ENCODE peak calls at places on chromosomes 4 and X, in five cellular contexts. One of them, this sample, is unnamed.

GRCh38 chr4:123546123-123546654 is 149.6 kb downstream of the SPRY1 start:
- DNase-seq in foreskin keratinocyte: peak
- DNase-seq in GM04503: no peak
- DNase-seq in CD8-positive, alpha-beta memory T cell: no peak
- DNase-seq in RPMI7951: no peak
- DNase-seq in this sample: no peak

GRCh38 chr4:179843370-179843769 is 2399.8 kb upstream of the TENM3 start:
- DNase-seq in RPMI7951: no peak
- DNase-seq in CD8-positive, alpha-beta memory T cell: no peak
- DNase-seq in foreskin keratinocyte: no peak
- DNase-seq in GM04503: no peak
- DNase-seq in this sample: no peak

GRCh38 chr4:153750197-153750817 is 9.5 kb downstream of the RNF175 start:
- DNase-seq in GM04503: no peak
- DNase-seq in RPMI7951: peak
- DNase-seq in foreskin keratinocyte: peak
- DNase-seq in CD8-positive, alpha-beta memory T cell: peak
- DNase-seq in this sample: peak

GRCh38 chr4:20305976-20306375 is 54.3 kb downstream of the SLIT2 start:
- DNase-seq in RPMI7951: peak
- DNase-seq in foreskin keratinocyte: no peak
- DNase-seq in CD8-positive, alpha-beta memory T cell: no peak
- DNase-seq in GM04503: no peak
- DNase-seq in this sample: no peak

GRCh38 chr4:120731561-120731960 is 191.0 kb downstream of the PRDM5 start:
- DNase-seq in foreskin keratinocyte: no peak
- DNase-seq in RPMI7951: peak
- DNase-seq in GM04503: peak
- DNase-seq in CD8-positive, alpha-beta memory T cell: no peak
- DNase-seq in this sample: no peak

GRCh38 chr4:170274616-170275015 is 184.9 kb upstream of the AADAT start:
- DNase-seq in RPMI7951: no peak
- DNase-seq in GM04503: no peak
- DNase-seq in CD8-positive, alpha-beta memory T cell: no peak
- DNase-seq in foreskin keratinocyte: no peak
- DNase-seq in this sample: no peak

GRCh38 chrX:107485019-107485418 is 35.6 kb downstream of the FRMPD3 start:
- DNase-seq in CD8-positive, alpha-beta memory T cell: no peak
- DNase-seq in RPMI7951: peak
- DNase-seq in foreskin keratinocyte: peak
- DNase-seq in GM04503: no peak
- DNase-seq in this sample: no peak

GRCh38 chr4:13567125-13567524 is 22.8 kb upstream of the NKX3-2 start:
- DNase-seq in RPMI7951: no peak
- DNase-seq in GM04503: no peak
- DNase-seq in CD8-positive, alpha-beta memory T cell: no peak
- DNase-seq in foreskin keratinocyte: no peak
- DNase-seq in this sample: no peak

GRCh38 chr4:80393246-80393969 is 57.9 kb downstream of the CFAP299 start:
- DNase-seq in foreskin keratinocyte: peak
- DNase-seq in CD8-positive, alpha-beta memory T cell: no peak
- DNase-seq in RPMI7951: peak
- DNase-seq in GM04503: peak
- DNase-seq in this sample: peak

GRCh38 chr4:7772708-7773385 is 166.8 kb downstream of the AFAP1 start:
- DNase-seq in foreskin keratinocyte: no peak
- DNase-seq in RPMI7951: no peak
- DNase-seq in CD8-positive, alpha-beta memory T cell: no peak
- DNase-seq in GM04503: no peak
- DNase-seq in this sample: no peak

GRCh38 chr4:47873877-47874571 is 36.2 kb upstream of the CORIN start:
- DNase-seq in GM04503: no peak
- DNase-seq in RPMI7951: no peak
- DNase-seq in CD8-positive, alpha-beta memory T cell: no peak
- DNase-seq in foreskin keratinocyte: no peak
- DNase-seq in this sample: no peak

GRCh38 chr4:36332782-36333131 is 51.3 kb downstream of the DTHD1 start:
- DNase-seq in CD8-positive, alpha-beta memory T cell: no peak
- DNase-seq in GM04503: no peak
- DNase-seq in foreskin keratinocyte: no peak
- DNase-seq in RPMI7951: no peak
- DNase-seq in this sample: no peak

GRCh38 chr4:108139089-108139488 is 29.6 kb downstream of the LEF1 start:
- DNase-seq in RPMI7951: no peak
- DNase-seq in GM04503: no peak
- DNase-seq in foreskin keratinocyte: no peak
- DNase-seq in CD8-positive, alpha-beta memory T cell: no peak
- DNase-seq in this sample: no peak

GRCh38 chrX:137227164-137227563 is 193.4 kb upstream of the GPR101 start:
- DNase-seq in RPMI7951: no peak
- DNase-seq in foreskin keratinocyte: no peak
- DNase-seq in CD8-positive, alpha-beta memory T cell: no peak
- DNase-seq in GM04503: no peak
- DNase-seq in this sample: no peak

GRCh38 chr4:174538123-174538875 is 16.0 kb upstream of the HPGD start:
- DNase-seq in foreskin keratinocyte: peak
- DNase-seq in GM04503: no peak
- DNase-seq in CD8-positive, alpha-beta memory T cell: no peak
- DNase-seq in RPMI7951: no peak
- DNase-seq in this sample: no peak

GRCh38 chrX:133254666-133255065 is 36.5 kb upstream of the TFDP3 start:
- DNase-seq in GM04503: peak
- DNase-seq in RPMI7951: no peak
- DNase-seq in foreskin keratinocyte: peak
- DNase-seq in CD8-positive, alpha-beta memory T cell: no peak
- DNase-seq in this sample: peak

GRCh38 chr4:184417802-184418511 is 56.4 kb downstream of the IRF2 start:
- DNase-seq in RPMI7951: peak
- DNase-seq in GM04503: peak
- DNase-seq in foreskin keratinocyte: peak
- DNase-seq in CD8-positive, alpha-beta memory T cell: no peak
- DNase-seq in this sample: peak

GRCh38 chr4:73718375-73719373 is 21.7 kb upstream of the CXCL8 start:
- DNase-seq in foreskin keratinocyte: no peak
- DNase-seq in RPMI7951: peak
- DNase-seq in CD8-positive, alpha-beta memory T cell: no peak
- DNase-seq in GM04503: peak
- DNase-seq in this sample: no peak

GRCh38 chr4:93313207-93313606 is 515.3 kb upstream of the ATOH1 start:
- DNase-seq in foreskin keratinocyte: peak
- DNase-seq in CD8-positive, alpha-beta memory T cell: no peak
- DNase-seq in GM04503: no peak
- DNase-seq in RPMI7951: no peak
- DNase-seq in this sample: no peak

GRCh38 chr4:166972071-166972470 is 262.2 kb downstream of the SPOCK3 start:
- DNase-seq in CD8-positive, alpha-beta memory T cell: no peak
- DNase-seq in RPMI7951: no peak
- DNase-seq in GM04503: no peak
- DNase-seq in foreskin keratinocyte: peak
- DNase-seq in this sample: no peak

GRCh38 chrX:13638826-13639225 is 14.1 kb upstream of the TCEANC start:
- DNase-seq in foreskin keratinocyte: no peak
- DNase-seq in CD8-positive, alpha-beta memory T cell: no peak
- DNase-seq in RPMI7951: peak
- DNase-seq in GM04503: no peak
- DNase-seq in this sample: no peak

GRCh38 chr4:110197421-110198398 is 705 bp downstream of the ELOVL6 start:
- DNase-seq in CD8-positive, alpha-beta memory T cell: peak
- DNase-seq in GM04503: no peak
- DNase-seq in RPMI7951: peak
- DNase-seq in foreskin keratinocyte: peak
- DNase-seq in this sample: no peak

GRCh38 chr4:118968006-118968405 is 79.4 kb downstream of the SYNPO2 start:
- DNase-seq in RPMI7951: peak
- DNase-seq in GM04503: peak
- DNase-seq in foreskin keratinocyte: no peak
- DNase-seq in CD8-positive, alpha-beta memory T cell: no peak
- DNase-seq in this sample: peak

GRCh38 chrX:145405012-145405411 is 157.7 kb downstream of the SPANXN1 start:
- DNase-seq in RPMI7951: peak
- DNase-seq in GM04503: peak
- DNase-seq in CD8-positive, alpha-beta memory T cell: no peak
- DNase-seq in foreskin keratinocyte: peak
- DNase-seq in this sample: no peak

GRCh38 chrX:107712231-107713204 is 63.1 kb downstream of the TSC22D3 start:
- DNase-seq in CD8-positive, alpha-beta memory T cell: peak
- DNase-seq in foreskin keratinocyte: peak
- DNase-seq in RPMI7951: peak
- DNase-seq in GM04503: no peak
- DNase-seq in this sample: no peak

GRCh38 chr4:104967034-104967401 is 179.7 kb upstream of the TET2 start:
- DNase-seq in foreskin keratinocyte: peak
- DNase-seq in RPMI7951: no peak
- DNase-seq in GM04503: no peak
- DNase-seq in CD8-positive, alpha-beta memory T cell: no peak
- DNase-seq in this sample: no peak

GRCh38 chr4:122604146-122604545 is 16.7 kb downstream of the IL21 start:
- DNase-seq in CD8-positive, alpha-beta memory T cell: no peak
- DNase-seq in foreskin keratinocyte: peak
- DNase-seq in RPMI7951: no peak
- DNase-seq in GM04503: no peak
- DNase-seq in this sample: no peak

GRCh38 chr4:145739840-145740239 is 59.9 kb downstream of the C4orf51 start:
- DNase-seq in foreskin keratinocyte: no peak
- DNase-seq in CD8-positive, alpha-beta memory T cell: no peak
- DNase-seq in GM04503: no peak
- DNase-seq in RPMI7951: no peak
- DNase-seq in this sample: no peak

This sample was measured in AG04449.